ENCODE peak calls at places on chromosomes 11 and 22, in six cellular contexts. P, X, N, E, W and H are unnamed samples.

GRCh38 chr11:128908391-128909246 is 17.5 kb downstream of the KCNJ5 start:
- DNase-seq in P (no peak), X (peak; percentile 85), N (no peak), E (no peak), W (peak; percentile 37), H (no peak)

GRCh38 chr11:87215236-87215635 is 177.5 kb downstream of the TMEM135 start:
- DNase-seq in P (no peak), X (no peak), N (no peak), E (peak; percentile 38), W (no peak), H (no peak)

GRCh38 chr11:832529-833113 is at the start of gene CD151:
- DNase-seq in P (peak; percentile 59), X (no peak), N (no peak), E (peak; percentile 73), W (no peak), H (no peak)

GRCh38 chr11:121478226-121478894 is 25.6 kb upstream of the SORL1-AS1 start:
- DNase-seq in P (no peak), X (no peak), N (no peak), E (no peak), W (no peak), H (no peak)

GRCh38 chr11:111676878-111677585 is 74.8 kb downstream of the SIK2 start:
- DNase-seq in P (no peak), X (no peak), N (no peak), E (peak; percentile 32), W (peak; percentile 12), H (no peak)

GRCh38 chr11:130403301-130403804 is 25.1 kb downstream of the ADAMTS8 start:
- DNase-seq in P (no peak), X (no peak), N (no peak), E (peak; percentile 77), W (peak; percentile 75), H (no peak)

GRCh38 chr11:101046947-101047346 is 82.7 kb downstream of the PGR start:
- DNase-seq in P (no peak), X (no peak), N (no peak), E (no peak), W (no peak), H (no peak)

GRCh38 chr11:103659743-103660142 is 376.7 kb upstream of the DDI1 start:
- DNase-seq in P (peak; percentile 52), X (no peak), N (no peak), E (no peak), W (no peak), H (no peak)

GRCh38 chr11:9815486-9816136 is 151.7 kb downstream of the SWAP70 start:
- DNase-seq in P (no peak), X (no peak), N (no peak), E (peak; percentile 59), W (peak; percentile 74), H (no peak)

GRCh38 chr22:49359061-49359460 is 468.6 kb downstream of the BRD1 start:
- DNase-seq in P (no peak), X (peak; percentile 22), N (no peak), E (no peak), W (no peak), H (no peak)

GRCh38 chr11:17839973-17840611 is 105.5 kb downstream of the KCNC1 start:
- DNase-seq in P (peak; percentile 46), X (no peak), N (no peak), E (no peak), W (no peak), H (no peak)

GRCh38 chr11:133809525-133810178 is 35.7 kb downstream of the SPATA19 start:
- DNase-seq in P (no peak), X (no peak), N (no peak), E (no peak), W (no peak), H (no peak)

GRCh38 chr22:30290318-30290678 is 993 bp upstream of the CASTOR1 start:
- DNase-seq in P (no peak), X (no peak), N (no peak), E (no peak), W (no peak), H (no peak)

GRCh38 chr11:40202569-40202968 is 1256.9 kb downstream of the LRRC4C start:
- DNase-seq in P (no peak), X (no peak), N (no peak), E (no peak), W (no peak), H (no peak)

GRCh38 chr11:12278766-12279671 is 98.4 kb upstream of the PARVA start:
- DNase-seq in P (no peak), X (peak; percentile 15), N (no peak), E (no peak), W (no peak), H (no peak)

GRCh38 chr11:3126901-3127691 is 38.0 kb downstream of the OSBPL5 start:
- DNase-seq in P (no peak), X (peak; percentile 73), N (no peak), E (no peak), W (no peak), H (no peak)

GRCh38 chr11:96139692-96140091 is 203.3 kb downstream of the MAML2 start:
- DNase-seq in P (no peak), X (no peak), N (no peak), E (no peak), W (no peak), H (no peak)

GRCh38 chr11:70080763-70081162 is 2.6 kb downstream of the ANO1 start:
- DNase-seq in P (no peak), X (peak; percentile 49), N (no peak), E (no peak), W (no peak), H (no peak)

GRCh38 chr11:67611704-67612587 is 5.2 kb downstream of the NDUFV1 start:
- DNase-seq in P (no peak), X (no peak), N (no peak), E (no peak), W (no peak), H (no peak)

GRCh38 chr11:620935-621814 is 3.6 kb downstream of the CDHR5 start:
- DNase-seq in P (no peak), X (peak; percentile 72), N (no peak), E (no peak), W (no peak), H (no peak)

GRCh38 chr11:1589996-1590395 is 4.9 kb upstream of the KRTAP5-1 start:
- DNase-seq in P (no peak), X (peak; percentile 39), N (no peak), E (no peak), W (no peak), H (no peak)

GRCh38 chr11:133547808-133548494 is 15.7 kb upstream of the OPCML start:
- DNase-seq in P (no peak), X (no peak), N (no peak), E (no peak), W (no peak), H (no peak)

GRCh38 chr11:115715371-115715770 is 211.2 kb upstream of the CADM1 start:
- DNase-seq in P (no peak), X (no peak), N (no peak), E (no peak), W (no peak), H (no peak)

GRCh38 chr22:49589301-49589700 is 238.4 kb downstream of the BRD1 start:
- DNase-seq in P (no peak), X (peak; percentile 18), N (no peak), E (no peak), W (no peak), H (no peak)

GRCh38 chr22:33000342-33001280 is 57.6 kb downstream of the SYN3 start:
- DNase-seq in P (no peak), X (peak; percentile 82), N (no peak), E (peak; percentile 26), W (no peak), H (no peak)

GRCh38 chr22:45422237-45422983 is 8.9 kb downstream of the RIBC2 start:
- DNase-seq in P (no peak), X (no peak), N (no peak), E (no peak), W (no peak), H (no peak)

GRCh38 chr22:20244744-20245576 is 23.2 kb downstream of the RTN4R start:
- DNase-seq in P (no peak), X (no peak), N (peak; percentile 65), E (no peak), W (no peak), H (peak; percentile 53)

GRCh38 chr11:30326114-30326783 is 3.3 kb downstream of the ARL14EP start:
- DNase-seq in P (no peak), X (no peak), N (no peak), E (peak; percentile 34), W (no peak), H (no peak)

GRCh38 chr11:117693344-117693743 is 103.7 kb downstream of the DSCAML1 start:
- DNase-seq in P (no peak), X (no peak), N (no peak), E (no peak), W (no peak), H (no peak)

GRCh38 chr22:26751217-26751616 is 93.8 kb downstream of the MIAT start:
- DNase-seq in P (no peak), X (no peak), N (no peak), E (no peak), W (no peak), H (no peak)

GRCh38 chr11:12769834-12770345 is 95.7 kb downstream of the TEAD1 start:
- DNase-seq in P (no peak), X (no peak), N (no peak), E (peak; percentile 73), W (peak; percentile 72), H (no peak)

GRCh38 chr22:50281957-50282356 is 11.8 kb upstream of the MAPK11 start:
- DNase-seq in P (no peak), X (no peak), N (no peak), E (no peak), W (no peak), H (no peak)

GRCh38 chr11:9617960-9618359 is 44.5 kb downstream of the WEE1 start:
- DNase-seq in P (no peak), X (no peak), N (no peak), E (no peak), W (peak; percentile 91), H (no peak)

GRCh38 chr11:34650528-34650927 is 29.6 kb downstream of the EHF start:
- DNase-seq in P (no peak), X (no peak), N (peak; percentile 76), E (no peak), W (no peak), H (peak; percentile 53)

GRCh38 chr11:55457641-55458040 is 89.9 kb downstream of the OR4A15 start:
- DNase-seq in P (no peak), X (no peak), N (no peak), E (peak; percentile 21), W (no peak), H (no peak)

GRCh38 chr22:43878831-43879550 is 12.8 kb downstream of the PNPLA5 start:
- DNase-seq in P (no peak), X (peak; percentile 27), N (no peak), E (no peak), W (no peak), H (no peak)

GRCh38 chr11:74284466-74284865 is 27.0 kb downstream of the P4HA3 start:
- DNase-seq in P (no peak), X (no peak), N (no peak), E (no peak), W (no peak), H (no peak)

GRCh38 chr22:38454011-38454360 is 1.0 kb downstream of the KCNJ4 start:
- DNase-seq in P (no peak), X (peak; percentile 57), N (no peak), E (no peak), W (no peak), H (no peak)